ENCODE peak calls at places on chromosome 19, in four cellular contexts. R, M, T and I are unnamed samples.

GRCh38 chr19:55549500-55550320 is 4.4 kb upstream of the SBK3 start:
- DNase-seq in R (peak), M (no peak), T (no peak), I (no peak)

GRCh38 chr19:31510635-31511034 is 161.4 kb upstream of the TSHZ3 start:
- DNase-seq in R (no peak), M (no peak), T (no peak), I (no peak)

GRCh38 chr19:17525141-17525540 is 13.7 kb downstream of the PGLS start:
- DNase-seq in R (no peak), M (no peak), T (no peak), I (no peak)

GRCh38 chr19:55552620-55553019 is 7.3 kb upstream of the SBK3 start:
- DNase-seq in R (no peak), M (no peak), T (no peak), I (no peak)

GRCh38 chr19:11265785-11266236 is 3.5 kb upstream of the DOCK6 start:
- DNase-seq in R (peak), M (no peak), T (no peak), I (peak)

GRCh38 chr19:27672309-27673047 is 1540.5 kb downstream of the UQCRFS1 start:
- DNase-seq in R (peak), M (no peak), T (no peak), I (no peak)

GRCh38 chr19:46813570-46814358 is 25.4 kb upstream of the SLC1A5 start:
- DNase-seq in R (peak), M (peak), T (no peak), I (peak)

GRCh38 chr19:6238643-6239281 is 41.0 kb downstream of the MLLT1 start:
- DNase-seq in R (peak), M (no peak), T (no peak), I (peak)

GRCh38 chr19:36256853-36257511 is 42.1 kb downstream of the ZNF146 start:
- DNase-seq in R (no peak), M (no peak), T (no peak), I (no peak)

GRCh38 chr19:32717496-32717895 is 2.1 kb upstream of the TDRD12 start:
- DNase-seq in R (no peak), M (no peak), T (no peak), I (no peak)

GRCh38 chr19:2627319-2627829 is 75.1 kb downstream of the GNG7 start:
- DNase-seq in R (peak), M (peak), T (no peak), I (peak)

GRCh38 chr19:2623743-2624142 is 78.8 kb downstream of the GNG7 start:
- DNase-seq in R (no peak), M (no peak), T (no peak), I (no peak)

GRCh38 chr19:2625434-2625833 is 77.1 kb downstream of the GNG7 start:
- DNase-seq in R (peak), M (no peak), T (no peak), I (no peak)

GRCh38 chr19:2627855-2628254 is 74.6 kb downstream of the GNG7 start:
- DNase-seq in R (no peak), M (no peak), T (no peak), I (no peak)

DNA sequence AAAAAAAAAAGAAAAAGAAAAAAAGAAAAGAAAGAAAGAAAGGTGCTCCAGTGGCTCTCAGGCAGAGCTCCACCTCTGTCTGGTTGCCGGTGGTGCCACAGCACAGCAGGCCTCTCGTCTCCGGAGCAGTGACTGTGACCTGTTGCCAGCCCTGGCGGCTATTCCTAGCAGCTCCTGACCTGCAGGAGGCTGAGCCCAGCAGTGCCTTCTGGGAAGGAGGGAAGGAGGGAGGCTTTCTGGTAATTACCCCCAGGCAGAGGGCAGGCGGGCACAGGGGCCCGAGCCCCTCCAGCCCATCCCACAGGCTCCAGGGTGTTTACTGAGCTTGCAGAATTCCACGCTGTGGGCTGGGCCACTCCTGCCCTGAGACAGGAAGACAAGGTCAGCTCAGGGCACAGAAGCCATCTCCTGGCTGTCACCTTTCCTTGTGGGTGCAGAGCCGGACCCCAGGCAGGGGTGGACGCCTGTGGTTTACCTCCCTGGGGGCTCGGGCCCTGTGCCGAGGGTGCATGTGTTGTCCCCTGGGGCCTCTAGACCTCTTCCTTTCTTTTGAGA is 77.9 kb downstream of the GNG7 start:
- DNase-seq in R (peak), M (no peak), T (no peak), I (no peak)
- TF ChIP-seq POLR2AphosphoS5 in R (no peak), M (no peak), T (no peak), I (no peak)

DNA sequence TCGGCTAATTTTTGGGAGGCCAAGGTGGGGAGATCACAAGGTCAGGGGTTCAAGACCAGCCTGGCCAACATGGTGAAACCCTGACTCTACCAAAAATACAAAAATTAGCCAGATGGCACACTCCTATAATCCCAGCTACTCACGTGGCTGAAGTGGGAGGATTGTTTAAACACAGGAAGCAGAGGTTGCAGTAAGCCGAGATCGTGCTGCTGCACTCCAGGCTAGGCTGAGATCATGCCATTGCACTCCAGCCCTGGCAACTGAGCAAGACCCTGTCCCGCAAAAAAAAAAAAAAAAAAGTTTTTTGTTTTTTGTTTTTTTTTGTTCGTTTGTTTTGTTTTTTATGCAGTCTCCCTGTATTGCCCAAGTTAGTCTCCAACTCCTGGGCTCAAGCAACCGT is 21.2 kb downstream of the MAST1 start:
- DNase-seq in R (no peak), M (no peak), T (no peak), I (no peak)
- TF ChIP-seq POLR2AphosphoS5 in R (no peak), M (no peak), T (no peak), I (no peak)

GRCh38 chr19:2516727-2517126 is 40.8 kb downstream of the GADD45B start:
- DNase-seq in R (no peak), M (no peak), T (no peak), I (no peak)
- TF ChIP-seq POLR2AphosphoS5 in R (no peak), M (no peak), T (no peak), I (no peak)

GRCh38 chr19:38413416-38413815 is 10.5 kb downstream of the FAM98C start:
- DNase-seq in R (no peak), M (no peak), T (no peak), I (no peak)

GRCh38 chr19:38412491-38412890 is 9.6 kb downstream of the FAM98C start:
- DNase-seq in R (no peak), M (no peak), T (no peak), I (no peak)

GRCh38 chr19:38409631-38410133 is 6.8 kb downstream of the FAM98C start:
- DNase-seq in R (no peak), M (no peak), T (no peak), I (no peak)

GRCh38 chr19:38412961-38413360 is 10.1 kb downstream of the FAM98C start:
- DNase-seq in R (no peak), M (no peak), T (peak), I (no peak)

DNA sequence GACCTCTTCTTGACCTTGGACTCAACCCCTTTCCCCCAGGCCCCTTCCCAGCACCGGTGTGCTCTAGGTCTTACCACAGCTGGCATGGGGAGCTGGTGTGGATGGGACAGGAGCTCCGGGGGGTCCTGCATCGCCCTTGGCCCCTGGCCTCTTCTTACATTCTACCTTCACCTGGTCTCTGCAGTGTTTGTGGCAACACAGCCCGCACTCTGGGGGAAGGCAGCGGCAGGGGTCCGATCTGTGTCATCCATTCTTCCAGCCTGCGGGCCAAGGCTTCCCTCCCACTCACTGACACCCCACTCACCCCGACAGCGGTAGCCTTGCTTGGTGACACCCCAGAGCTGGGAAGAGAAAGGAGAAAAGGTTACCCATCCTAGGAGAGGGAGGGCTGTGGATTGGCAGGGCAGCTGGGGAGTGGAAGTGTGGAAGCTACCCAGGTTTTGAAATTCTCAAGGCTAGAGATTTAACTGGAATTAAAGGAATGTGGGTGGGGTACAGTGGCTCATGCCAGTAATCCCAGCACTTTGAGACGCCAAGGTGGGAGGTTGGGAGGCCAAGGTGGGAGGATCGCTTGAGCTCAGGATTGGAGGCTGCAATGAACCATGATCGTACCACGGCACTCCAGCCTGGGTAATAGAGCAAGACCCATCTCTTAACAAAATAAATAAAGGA is 8.3 kb downstream of the FAM98C start:
- DNase-seq in R (no peak), M (no peak), T (no peak), I (no peak)
- TF ChIP-seq POLR2AphosphoS5 in R (no peak), M (no peak), T (no peak), I (no peak)

GRCh38 chr19:2540251-2540645 is 64.3 kb downstream of the GADD45B start:
- DNase-seq in R (no peak), M (no peak), T (no peak), I (no peak)

GRCh38 chr19:2542341-2543069 is 66.6 kb downstream of the GADD45B start:
- DNase-seq in R (no peak), M (no peak), T (no peak), I (no peak)

GRCh38 chr19:2538096-2538757 is 62.3 kb downstream of the GADD45B start:
- DNase-seq in R (no peak), M (no peak), T (no peak), I (no peak)

GRCh38 chr19:2543463-2544442 is 67.8 kb downstream of the GADD45B start:
- DNase-seq in R (peak), M (peak), T (peak), I (peak)

GRCh38 chr19:2540646-2541454 is 64.9 kb downstream of the GADD45B start:
- DNase-seq in R (peak), M (peak), T (no peak), I (peak)
- TF ChIP-seq POLR2AphosphoS5 in R (peak), M (peak), T (no peak), I (peak)

GRCh38 chr19:49869009-49869483 is 1.7 kb upstream of the PNKP start:
- DNase-seq in R (no peak), M (no peak), T (no peak), I (no peak)

GRCh38 chr19:49871349-49871985 is 4.1 kb upstream of the PNKP start:
- DNase-seq in R (no peak), M (no peak), T (no peak), I (no peak)

GRCh38 chr19:49866933-49867782 is at the start of gene PNKP:
- DNase-seq in R (peak), M (peak), T (peak), I (peak)

GRCh38 chr19:49870309-49870901 is 3.0 kb upstream of the PNKP start:
- DNase-seq in R (no peak), M (no peak), T (peak), I (no peak)

GRCh38 chr19:49869484-49870308 is 2.3 kb upstream of the PNKP start:
- DNase-seq in R (peak), M (peak), T (peak), I (peak)
- TF ChIP-seq POLR2AphosphoS5 in R (no peak), M (peak), T (peak), I (peak)

DNA sequence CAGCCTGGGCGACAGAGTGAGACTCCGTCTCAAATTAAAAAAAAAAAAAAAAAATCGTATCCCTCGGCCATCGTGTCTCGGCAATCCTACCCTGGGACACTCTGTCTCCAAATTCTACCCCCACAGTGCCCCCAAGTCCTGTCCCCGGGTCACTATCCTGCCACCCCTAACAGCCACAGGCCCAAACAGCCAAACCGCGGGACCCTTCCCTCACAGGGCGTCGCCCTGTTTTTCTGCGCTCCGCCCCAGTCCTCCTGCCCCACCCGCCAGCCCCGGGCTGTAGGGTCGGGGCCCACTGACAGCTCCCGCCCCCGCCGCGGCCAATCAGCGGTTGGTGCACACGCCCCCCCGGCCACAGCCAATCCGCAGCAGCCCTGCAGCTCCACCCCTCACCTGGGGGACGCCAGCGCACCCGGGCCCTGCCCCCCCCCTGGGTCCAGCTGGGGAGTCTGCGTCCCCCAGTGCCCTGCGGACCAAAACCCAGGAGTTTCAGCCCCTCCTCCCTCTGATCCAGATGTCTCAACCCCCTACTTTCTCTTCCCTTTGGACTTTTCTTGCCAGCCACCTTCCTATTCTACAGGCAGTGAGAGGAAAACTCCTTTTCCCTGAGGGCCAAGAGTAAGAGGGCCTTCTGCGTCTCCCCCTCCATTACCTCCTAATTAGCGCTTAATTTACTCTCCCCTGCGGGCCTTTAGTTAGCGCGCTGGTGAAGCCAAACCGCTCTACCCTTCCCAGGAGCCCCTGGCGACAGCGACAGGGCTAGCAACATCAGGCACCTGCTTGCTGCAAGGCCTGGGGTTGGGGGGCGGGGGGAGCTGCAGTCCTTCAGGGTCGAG is 1.5 kb upstream of the BCAT2 start:
- DNase-seq in R (peak), M (peak), T (peak), I (peak)
- TF ChIP-seq POLR2AphosphoS5 in R (peak), M (peak), T (no peak), I (peak)

GRCh38 chr19:8392017-8392591 is 1.9 kb downstream of the RAB11B start:
- DNase-seq in R (peak), M (no peak), T (no peak), I (no peak)
- TF ChIP-seq POLR2AphosphoS5 in R (peak), M (no peak), T (no peak), I (peak)

DNA sequence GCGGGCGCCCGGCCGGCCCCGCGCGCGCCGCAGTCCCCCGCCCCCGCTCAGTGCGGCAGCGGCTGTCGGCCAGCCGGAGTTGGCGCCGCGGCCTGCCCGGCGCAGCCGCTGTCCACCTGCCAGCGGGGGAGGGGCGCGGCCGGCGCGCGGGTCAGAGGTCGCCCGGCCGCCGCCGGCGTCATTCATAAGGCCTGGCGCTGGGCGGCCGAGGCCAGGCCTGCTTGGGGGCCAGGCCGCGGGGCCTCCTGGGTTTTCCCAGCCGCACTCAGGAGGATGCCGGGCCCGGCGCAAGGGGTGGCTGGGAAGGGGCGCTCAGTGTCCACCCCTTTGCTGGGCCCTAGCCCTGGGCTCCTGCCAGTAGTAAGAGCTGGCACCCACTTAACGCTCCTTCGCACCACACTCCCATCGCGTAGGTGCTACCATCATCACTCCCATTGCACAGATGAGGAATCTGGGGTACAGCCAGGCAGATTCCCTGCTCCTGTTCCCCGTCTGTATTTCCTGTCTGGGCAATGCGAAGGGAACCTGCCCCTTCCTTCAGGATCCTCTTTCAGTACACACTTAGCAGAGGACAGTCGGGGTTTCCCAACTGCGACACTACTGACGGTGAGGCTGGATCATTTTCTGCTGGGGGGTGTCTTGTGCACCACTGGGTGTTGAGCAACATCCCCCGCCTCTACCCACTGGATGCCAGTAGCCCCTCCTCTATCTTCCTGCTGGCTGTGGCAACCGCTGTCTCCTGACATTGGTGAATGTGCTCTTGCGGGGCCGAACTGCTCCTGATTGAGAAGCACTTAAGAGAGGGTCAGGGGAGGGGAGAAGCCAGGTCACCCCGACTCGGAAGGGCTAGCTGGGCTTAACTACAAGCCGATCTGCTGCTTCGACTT is 846 bp upstream of the PRKACA start:
- DNase-seq in R (peak), M (peak), T (peak), I (peak)
- TF ChIP-seq POLR2AphosphoS5 in R (peak), M (peak), T (no peak), I (peak)